ENCODE peak calls at places on chromosomes 16 and 17, in six cellular contexts. J is activated CD4-positive, CD25-positive, alpha-beta regulatory T cell; V is GM19239; R is cardiac septum; S is activated CD8-positive, alpha-beta memory T cell treated with anti-CD3 and anti-CD28 coated beads for 24 hours; U is AG09319. A is an unnamed sample.

GRCh38 chr16:77199211-77199610 is at the start of gene SYCE1L:
- DNase-seq in S (no peak), V (no peak), J (no peak), U (no peak), R (no peak), A (no peak)

GRCh38 chr17:29140631-29141483 is 39.3 kb downstream of the MYO18A start:
- DNase-seq in S (peak; percentile 80), R (peak; percentile 63), J (no peak), U (no peak), V (no peak), A (no peak)

GRCh38 chr17:59785091-59785799 is 77.8 kb downstream of the VMP1 start:
- DNase-seq in V (no peak), S (no peak), U (no peak), J (no peak), R (no peak), A (no peak)

GRCh38 chr17:2364132-2365116 is 27.1 kb downstream of the SGSM2 start:
- DNase-seq in U (no peak), J (no peak), V (no peak), S (no peak), R (peak; percentile 85), A (no peak)

GRCh38 chr16:1054660-1055556 is 17.6 kb upstream of the SSTR5 start:
- DNase-seq in U (no peak), J (no peak), S (peak; percentile 78), R (no peak), V (peak; percentile 62), A (peak; percentile 72)

GRCh38 chr16:84925773-84926372 is 85.5 kb downstream of the ZDHHC7 start:
- DNase-seq in U (no peak), S (no peak), R (no peak), V (no peak), J (no peak), A (no peak)

GRCh38 chr16:80932725-80933124 is 74.0 kb downstream of the CMC2 start:
- DNase-seq in S (no peak), J (no peak), U (peak; percentile 52), V (no peak), R (no peak), A (no peak)

GRCh38 chr17:65074778-65075250 is 18.3 kb upstream of the GNA13 start:
- DNase-seq in J (no peak), R (no peak), V (no peak), U (no peak), S (no peak), A (no peak)

GRCh38 chr17:82242977-82243647 is 14.3 kb downstream of the SLC16A3 start:
- DNase-seq in J (no peak), U (peak; percentile 63), R (no peak), V (no peak), S (no peak), A (no peak)

GRCh38 chr16:82229800-82230619 is 60.0 kb upstream of the MPHOSPH6 start:
- DNase-seq in S (peak; percentile 81), U (peak; percentile 69), J (peak; percentile 49), R (no peak), V (peak; percentile 22), A (peak; percentile 43)

GRCh38 chr16:89035013-89035697 is 58.1 kb upstream of the CBFA2T3 start:
- DNase-seq in U (no peak), S (no peak), V (no peak), J (no peak), R (no peak), A (no peak)

GRCh38 chr17:82838386-82839063 is 1.3 kb downstream of the ZNF750 start:
- DNase-seq in U (no peak), S (no peak), J (no peak), R (no peak), V (no peak), A (no peak)

GRCh38 chr17:8337802-8338744 is 1.6 kb upstream of the ODF4 start:
- DNase-seq in V (no peak), J (no peak), S (no peak), R (no peak), U (no peak), A (no peak)

GRCh38 chr16:48498761-48499600 is 111.0 kb downstream of the N4BP1 start:
- DNase-seq in S (no peak), R (no peak), J (no peak), V (no peak), U (peak; percentile 58), A (no peak)

GRCh38 chr16:89049484-89050118 is 44.1 kb upstream of the ACSF3 start:
- DNase-seq in U (no peak), V (no peak), S (no peak), R (no peak), J (no peak), A (no peak)

GRCh38 chr17:51119415-51120356 is 982 bp downstream of the SPAG9 start:
- DNase-seq in U (no peak), J (no peak), S (peak; percentile 70), V (peak; percentile 23), R (peak; percentile 77), A (peak; percentile 43)

GRCh38 chr17:61420745-61421398 is 21.2 kb downstream of the TBX2 start:
- DNase-seq in J (no peak), S (no peak), R (no peak), V (no peak), U (no peak), A (no peak)

GRCh38 chr17:42980766-42981397 is 517 bp downstream of the RUNDC1 start:
- DNase-seq in V (peak; percentile 63), J (peak; percentile 28), U (no peak), R (peak; percentile 80), S (peak; percentile 77), A (peak; percentile 78)

GRCh38 chr17:30858556-30859250 is 26.9 kb downstream of the ATAD5 start:
- DNase-seq in V (no peak), J (no peak), U (no peak), R (no peak), S (no peak), A (no peak)

GRCh38 chr17:36949461-36949927 is 740 bp downstream of the AATF start:
- DNase-seq in V (no peak), J (no peak), S (no peak), R (no peak), U (no peak), A (no peak)

GRCh38 chr17:58324409-58325288 is 3.9 kb downstream of the TSPOAP1 start:
- DNase-seq in S (no peak), J (no peak), V (no peak), U (no peak), R (no peak), A (no peak)

GRCh38 chr16:85423631-85424030 is 189.5 kb upstream of the GSE1 start:
- DNase-seq in R (peak; percentile 55), V (no peak), U (no peak), J (no peak), S (peak; percentile 41), A (no peak)

GRCh38 chr16:52456368-52456767 is 90.6 kb downstream of the TOX3 start:
- DNase-seq in V (no peak), U (no peak), R (no peak), S (no peak), J (no peak), A (no peak)

GRCh38 chr16:28082624-28083023 is 19.1 kb upstream of the GSG1L start:
- DNase-seq in V (no peak), J (no peak), R (no peak), S (no peak), U (no peak), A (no peak)

GRCh38 chr17:43651621-43652480 is 9.9 kb downstream of the MEOX1 start:
- DNase-seq in R (no peak), S (no peak), J (no peak), U (no peak), V (no peak), A (no peak)

GRCh38 chr17:67784364-67785121 is 40.8 kb upstream of the BPTF start:
- DNase-seq in S (no peak), J (no peak), R (peak; percentile 66), V (no peak), U (no peak), A (no peak)

GRCh38 chr16:31186176-31186575 is 6.2 kb downstream of the FUS start:
- DNase-seq in R (no peak), J (no peak), U (no peak), V (no peak), S (no peak), A (no peak)

GRCh38 chr16:77788196-77789084 is at the start of gene VAT1L:
- DNase-seq in S (peak; percentile 59), J (no peak), R (no peak), U (no peak), V (no peak), A (no peak)

GRCh38 chr17:9959377-9959981 is 54.4 kb upstream of the RCVRN start:
- DNase-seq in J (no peak), S (peak; percentile 65), R (no peak), V (peak; percentile 57), U (peak; percentile 8), A (peak; percentile 78)

GRCh38 chr16:76035689-76036088 is 241.5 kb upstream of the CNTNAP4 start:
- DNase-seq in R (no peak), S (no peak), J (no peak), V (no peak), U (no peak), A (no peak)

GRCh38 chr17:15955793-15956541 is 11.0 kb downstream of the ADORA2B start:
- DNase-seq in S (no peak), J (no peak), U (no peak), R (no peak), V (no peak), A (no peak)

GRCh38 chr17:19756551-19756950 is 8.5 kb upstream of the ALDH3A1 start:
- DNase-seq in R (peak; percentile 39), J (no peak), V (no peak), U (no peak), S (no peak), A (no peak)

GRCh38 chr16:68365167-68365817 is 54.5 kb downstream of the PRMT7 start:
- DNase-seq in J (no peak), V (no peak), S (no peak), R (no peak), U (no peak), A (no peak)

GRCh38 chr17:77749316-77749715 is 209.2 kb upstream of the TNRC6C start:
- DNase-seq in U (no peak), R (no peak), V (no peak), J (no peak), S (no peak), A (no peak)

GRCh38 chr17:19397556-19398041 is 10.6 kb upstream of the MFAP4 start:
- DNase-seq in S (no peak), R (peak; percentile 39), J (no peak), V (no peak), U (no peak), A (no peak)

GRCh38 chr17:38750312-38751121 is 2.0 kb upstream of the PSMB3 start:
- DNase-seq in V (no peak), U (no peak), S (peak; percentile 67), J (no peak), R (no peak), A (no peak)

GRCh38 chr16:68985855-68986254 is 119.6 kb upstream of the HAS3 start:
- DNase-seq in S (no peak), J (no peak), U (no peak), V (no peak), R (no peak), A (no peak)

GRCh38 chr17:73510981-73511442 is 133.2 kb downstream of the SDK2 start:
- DNase-seq in S (no peak), U (no peak), J (no peak), V (no peak), R (no peak), A (no peak)

GRCh38 chr16:77499373-77500285 is 64.8 kb upstream of the ADAMTS18 start:
- DNase-seq in R (no peak), U (peak; percentile 27), J (no peak), V (no peak), S (no peak), A (no peak)